ENCODE peak calls at places on chromosomes 5 and 9, in five cellular contexts. G is naive thymus-derived CD4-positive, alpha-beta T cell; X is PC-3; M is lower lobe of right lung; P is psoas muscle. W is an unnamed sample. For H3K9me3, the result is how much of the 10 kb centered on the place peaks cover.

GRCh38 chr5:37840036-37840909 is at the start of gene GDNF:
- DNase-seq in X (peak), G (no peak), P (peak), M (no peak), W (no peak)

GRCh38 chr5:59728356-59728755 is 165.2 kb downstream of the PDE4D start:
- DNase-seq in G (no peak), M (no peak), X (no peak), P (no peak), W (no peak)

GRCh38 chr9:79980440-79980839 is 408.7 kb downstream of the TLE4 start:
- DNase-seq in M (no peak), X (no peak), P (no peak), G (no peak), W (no peak)

GRCh38 chr9:136493567-136493971 is 10.7 kb upstream of the SEC16A start:
- DNase-seq in P (no peak), M (no peak), G (no peak), X (no peak), W (no peak)

GRCh38 chr5:78626009-78626571 is 22.5 kb downstream of the LHFPL2 start:
- DNase-seq in X (no peak), G (no peak), M (no peak), P (no peak), W (no peak)

GRCh38 chr5:106089073-106089472 is 1581.7 kb downstream of the EFNA5 start:
- DNase-seq in G (no peak), X (no peak), M (no peak), P (no peak), W (no peak)

GRCh38 chr5:80090884-80091166 is 55.7 kb downstream of the THBS4 start:
- DNase-seq in P (no peak), G (no peak), M (no peak), X (no peak), W (no peak)

GRCh38 chr9:86682240-86682639 is 265.1 kb downstream of the GAS1 start:
- DNase-seq in X (no peak), M (no peak), G (no peak), P (no peak), W (no peak)

GRCh38 chr9:17706347-17706746 is 127.5 kb downstream of the SH3GL2 start:
- DNase-seq in P (no peak), M (no peak), G (no peak), X (no peak), W (no peak)

GRCh38 chr9:136105398-136106135 is 10.5 kb upstream of the NACC2 start:
- DNase-seq in P (peak), M (no peak), G (no peak), X (no peak), W (no peak)

GRCh38 chr9:105138306-105138801 is 106.1 kb upstream of the SLC44A1 start:
- DNase-seq in X (no peak), G (no peak), P (no peak), M (no peak), W (no peak)

GRCh38 chr5:92081958-92082712 is 699.0 kb upstream of the ARRDC3 start:
- DNase-seq in G (no peak), M (no peak), X (no peak), P (no peak), W (no peak)

GRCh38 chr5:74177995-74178394 is 462.5 kb downstream of the ENC1 start:
- DNase-seq in G (no peak), P (no peak), X (no peak), M (no peak), W (no peak)

GRCh38 chr9:6549106-6549505 is 96.4 kb downstream of the GLDC start:
- DNase-seq in G (no peak), M (no peak), X (no peak), P (no peak), W (no peak)

GRCh38 chr9:16753256-16753655 is 117.2 kb downstream of the BNC2 start:
- DNase-seq in M (no peak), X (no peak), G (no peak), P (no peak), W (no peak)

GRCh38 chr5:35046754-35047153 is 995 bp downstream of the AGXT2 start:
- DNase-seq in X (peak), P (no peak), G (no peak), M (no peak), W (no peak)

GRCh38 chr9:127188396-127188795 is 66.0 kb upstream of the ANGPTL2 start:
- DNase-seq in P (no peak), X (no peak), G (no peak), M (peak), W (no peak)

GRCh38 chr9:36988848-36989247 is 45.2 kb downstream of the PAX5 start:
- DNase-seq in M (no peak), X (no peak), P (no peak), G (no peak), W (no peak)

GRCh38 chr9:127361561-127361960 is 35.4 kb upstream of the SLC2A8 start:
- DNase-seq in X (no peak), M (no peak), G (no peak), P (no peak), W (no peak)

GRCh38 chr5:68467208-68467607 is 251.7 kb downstream of the PIK3R1 start:
- DNase-seq in X (no peak), G (no peak), P (no peak), M (no peak), W (no peak)

GRCh38 chr9:8760000-8760767 is 960.6 kb upstream of the DMAC1 start:
- DNase-seq in G (no peak), P (no peak), M (no peak), X (no peak), W (no peak)

GRCh38 chr9:21482213-21482612 is at the start of gene IFNE:
- DNase-seq in X (no peak), G (no peak), P (no peak), M (no peak), W (no peak)

GRCh38 chr9:105842023-105842644 is 147.8 kb downstream of the TMEM38B start:
- DNase-seq in P (no peak), M (no peak), X (peak), G (no peak), W (no peak)

GRCh38 chr5:158967566-158967965 is 132.2 kb downstream of the EBF1 start:
- DNase-seq in X (peak), M (no peak), G (no peak), P (no peak), W (no peak)

GRCh38 chr9:133163559-133164208 is at the start of gene GBGT1:
- DNase-seq in G (no peak), P (peak), M (peak), X (no peak), W (no peak)

GRCh38 chr5:133944263-133945230 is 23.9 kb downstream of the C5orf15 start:
- DNase-seq in G (no peak), X (peak), M (no peak), P (no peak), W (no peak)

GRCh38 chr5:103013933-103014552 is 105.9 kb downstream of the GIN1 start:
- DNase-seq in P (no peak), M (no peak), X (peak), G (no peak), W (no peak)

GRCh38 chr5:43874772-43875171 is 271.8 kb downstream of the NNT start:
- DNase-seq in X (peak), P (no peak), G (no peak), M (no peak), W (no peak)

GRCh38 chr9:129776938-129777768 is 24.3 kb upstream of the PTGES start:
- DNase-seq in P (peak), M (peak), G (no peak), X (peak), W (no peak)

GRCh38 chr5:77087484-77088291 is 603 bp upstream of the ZBED3 start:
- DNase-seq in P (peak), M (peak), X (no peak), G (no peak), W (no peak)

GRCh38 chr5:2310946-2311345 is 428.2 kb upstream of the IRX4 start:
- DNase-seq in X (no peak), G (no peak), P (no peak), M (no peak), W (no peak)

GRCh38 chr9:116279230-116279629 is 125.6 kb downstream of the PAPPA start:
- DNase-seq in X (no peak), M (no peak), G (no peak), P (no peak), W (no peak)

GRCh38 chr5:90191352-90192045 is 218.1 kb downstream of the CETN3 start:
- DNase-seq in G (no peak), P (no peak), X (no peak), M (no peak), W (no peak)

GRCh38 chr9:135678236-135679017 is 15.3 kb downstream of the LCN9 start:
- DNase-seq in X (no peak), P (no peak), M (no peak), G (no peak), W (no peak)

GRCh38 chr9:13491493-13492424 is 212.3 kb upstream of the MPDZ start:
- DNase-seq in M (no peak), P (no peak), G (no peak), X (no peak), W (no peak)

GRCh38 chr5:159965031-159965837 is 43.7 kb upstream of the TTC1 start:
- DNase-seq in G (no peak), P (peak), M (peak), X (peak), W (no peak)

GRCh38 chr9:93586290-93587057 is 10.1 kb downstream of the PHF2 start:
- DNase-seq in X (no peak), M (peak), G (no peak), P (no peak), W (no peak)

GRCh38 chr5:160434022-160434531 is 12.4 kb downstream of the PTTG1 start:
- DNase-seq in M (peak), G (no peak), X (no peak), P (no peak), W (no peak)

GRCh38 chr5:41459557-41459956 is 50.8 kb downstream of the PLCXD3 start:
- DNase-seq in M (no peak), G (no peak), P (no peak), X (no peak), W (no peak)

GRCh38 chr5:123626051-123626450 is 114.1 kb downstream of the CSNK1G3 start:
- DNase-seq in X (no peak), P (no peak), G (no peak), M (no peak), W (no peak)

GRCh38 chr5:123628860-123629544 is 117.0 kb downstream of the CSNK1G3 start:
- DNase-seq in X (no peak), M (no peak), P (no peak), G (no peak), W (no peak)
- H3K9me3 ChIP-seq in X (under half), M (under half), P (under half), G (under half), W (under half)

DNA sequence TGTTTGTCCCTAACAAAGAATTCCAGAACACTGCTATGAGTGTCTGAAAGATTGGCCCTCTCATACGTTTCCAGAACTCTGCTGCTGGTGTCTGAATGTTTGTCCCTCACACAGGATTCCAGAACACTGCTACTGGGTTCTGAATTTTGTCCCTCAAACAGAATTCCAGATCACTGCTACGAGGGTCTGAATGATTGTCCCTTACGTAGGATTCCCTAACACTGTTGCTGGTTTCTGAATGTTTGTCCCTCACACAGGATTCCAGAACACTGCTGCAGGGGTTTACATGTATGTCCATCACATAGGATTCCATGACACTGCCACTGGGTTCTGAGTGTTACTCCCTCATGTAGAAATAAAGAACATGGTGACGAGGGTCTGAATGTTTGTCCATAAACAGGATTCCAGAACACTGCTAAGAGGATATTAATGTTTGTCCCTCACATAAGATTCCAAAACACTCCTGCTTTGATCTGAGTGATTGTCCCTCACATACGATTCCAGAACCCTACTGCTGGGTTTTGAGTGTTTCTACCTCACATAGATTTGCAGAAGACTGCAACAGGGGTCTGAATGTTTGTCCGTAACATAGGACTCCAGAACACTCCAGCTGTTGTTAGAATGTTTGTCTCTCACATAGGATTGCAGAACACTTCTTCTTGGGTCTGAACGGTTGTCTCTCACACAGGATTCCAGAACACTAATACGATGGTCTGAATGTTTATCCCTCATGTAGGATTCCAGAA is 214.4 kb downstream of the FOXD4L6 start:
- DNase-seq in M (no peak), G (no peak), P (no peak), X (no peak), W (no peak)
- H3K9me3 ChIP-seq in M (half or more), G (half or more), P (half or more), X (under half), W (half or more)

GRCh38 chr9:102506391-102506790 is 488.7 kb upstream of the CYLC2 start:
- DNase-seq in G (no peak), M (no peak), P (no peak), X (no peak), W (no peak)

GRCh38 chr9:102507044-102507687 is 488.0 kb upstream of the CYLC2 start:
- DNase-seq in M (no peak), P (no peak), X (no peak), G (no peak), W (no peak)
- H3K9me3 ChIP-seq in M (under half), P (under half), X (under half), G (under half), W (under half)

GRCh38 chr9:113057193-113057592 is 669 bp upstream of the ZFP37 start:
- DNase-seq in M (no peak), P (no peak), X (no peak), G (no peak), W (no peak)
- H3K9me3 ChIP-seq in M (under half), P (under half), X (under half), G (half or more), W (under half)

DNA sequence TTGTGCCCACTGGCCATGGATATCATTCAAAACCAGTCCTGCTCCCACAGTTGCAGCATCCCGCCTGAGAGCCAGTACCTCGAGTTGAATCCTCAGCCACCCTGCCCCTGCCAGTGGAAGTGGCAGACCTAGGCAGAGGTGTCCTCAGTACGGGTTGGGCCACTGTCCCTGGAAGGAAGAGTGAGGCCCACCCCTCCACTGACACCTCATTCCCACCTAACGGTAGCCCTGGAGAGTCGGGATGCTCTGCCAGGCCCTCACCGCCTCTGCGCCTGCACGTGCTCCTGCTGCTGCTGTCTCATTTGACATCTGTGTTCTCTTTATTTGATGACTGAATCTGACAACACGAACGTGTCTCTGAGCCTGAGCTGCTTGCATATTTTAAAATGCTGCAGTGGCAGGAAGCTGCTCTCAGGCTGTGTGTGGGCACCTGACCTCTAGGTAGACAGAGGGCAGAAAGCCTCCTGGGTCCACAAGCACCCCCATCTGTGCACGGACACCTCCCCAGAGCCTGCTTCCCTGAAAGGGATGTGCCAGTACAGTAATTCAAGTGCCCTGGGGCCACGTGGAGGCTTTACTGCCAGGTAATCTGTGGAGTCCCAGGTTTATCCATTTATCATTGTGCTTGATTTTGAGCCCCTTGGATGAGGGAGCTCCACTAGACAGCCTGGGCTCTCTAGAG is 194.7 kb downstream of the CACNA1B start:
- DNase-seq in M (no peak), X (no peak), G (no peak), P (no peak), W (no peak)
- H3K9me3 ChIP-seq in M (under half), X (under half), G (under half), P (under half), W (under half)

GRCh38 chr5:165829504-165829903 is 2324.1 kb downstream of the MAT2B start:
- DNase-seq in M (no peak), X (no peak), G (no peak), P (no peak), W (no peak)

DNA sequence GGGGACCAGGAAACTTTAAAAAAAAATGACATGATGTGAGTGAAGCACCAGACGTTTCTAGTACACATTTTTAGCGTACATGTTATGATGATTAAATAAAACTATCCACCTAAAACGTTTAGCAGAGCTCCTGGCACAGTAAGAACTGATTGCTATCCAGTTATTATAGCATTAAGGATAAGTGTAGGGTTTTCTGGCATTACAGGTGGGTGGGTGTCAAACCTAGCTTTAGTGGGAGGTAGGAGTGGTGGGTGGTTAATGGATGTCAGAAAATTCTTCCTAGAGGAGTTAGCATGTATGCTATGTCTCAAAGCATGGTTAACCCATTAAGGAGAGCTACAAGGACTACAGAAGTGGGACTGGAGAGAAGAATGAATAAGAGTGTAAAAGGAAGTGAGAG is 2329.5 kb downstream of the MAT2B start:
- DNase-seq in G (no peak), P (no peak), X (no peak), M (no peak), W (no peak)
- H3K9me3 ChIP-seq in G (under half), P (under half), X (under half), M (under half), W (under half)